ENCODE peak calls at places on chromosomes 7 and 10, in four cellular contexts. E is esophagus muscularis mucosa; P is effector memory CD4-positive, alpha-beta T cell; H is naive thymus-derived CD4-positive, alpha-beta T cell. C is an unnamed sample.

GRCh38 chr10:92969151-92969550 is 91.4 kb upstream of the CYP26C1 start:
- DNase-seq in P (no peak), H (no peak), E (no peak), C (no peak)

GRCh38 chr7:85220651-85221050 is 33.8 kb upstream of the SEMA3D start:
- DNase-seq in H (no peak), P (no peak), E (no peak), C (no peak)

GRCh38 chr7:13839063-13839462 is 150.4 kb downstream of the ETV1 start:
- DNase-seq in P (no peak), E (no peak), H (no peak), C (no peak)

GRCh38 chr7:16914771-16915170 is 33.0 kb upstream of the AGR3 start:
- DNase-seq in H (no peak), P (no peak), E (no peak), C (no peak)

GRCh38 chr10:126252884-126253612 is 135.2 kb downstream of the ADAM12 start:
- DNase-seq in H (no peak), P (no peak), E (no peak), C (no peak)

GRCh38 chr10:21811245-21811585 is 192.3 kb downstream of the DNAJC1 start:
- DNase-seq in H (no peak), E (no peak), P (no peak), C (no peak)

GRCh38 chr7:28697898-28698563 is 260.1 kb downstream of the TRIL start:
- DNase-seq in H (no peak), E (no peak), P (no peak), C (no peak)

GRCh38 chr7:155483245-155483644 is 25.3 kb downstream of the EN2 start:
- DNase-seq in H (no peak), E (no peak), P (no peak), C (no peak)

GRCh38 chr10:86969421-86970041 is 1.2 kb downstream of the ADIRF start:
- DNase-seq in H (no peak), P (no peak), E (no peak), C (no peak)

GRCh38 chr7:55787796-55788195 is 74.8 kb downstream of the SEPTIN14 start:
- DNase-seq in P (no peak), H (no peak), E (peak; percentile 84), C (no peak)

GRCh38 chr7:45872116-45873034 is 507 bp downstream of the CCDC201 start:
- DNase-seq in H (no peak), E (no peak), P (no peak), C (no peak)

GRCh38 chr7:4144801-4145470 is 537.2 kb upstream of the FOXK1 start:
- DNase-seq in E (no peak), H (no peak), P (no peak), C (no peak)

GRCh38 chr10:124611738-124612137 is 132.4 kb downstream of the FAM53B start:
- DNase-seq in E (no peak), H (peak; percentile 12), P (peak; percentile 34), C (peak; percentile 53)

GRCh38 chr7:13990984-13991790 is 1.7 kb upstream of the ETV1 start:
- DNase-seq in E (peak; percentile 99), H (no peak), P (peak; percentile 46), C (peak; percentile 39)

GRCh38 chr7:103445228-103446020 is 583 bp downstream of the SLC26A5 start:
- DNase-seq in P (no peak), E (no peak), H (no peak), C (no peak)

GRCh38 chr7:35316549-35316948 is 62.6 kb upstream of the TBX20 start:
- DNase-seq in H (no peak), E (no peak), P (no peak), C (no peak)

GRCh38 chr10:131654471-131655087 is 246.2 kb upstream of the PPP2R2D start:
- DNase-seq in H (no peak), P (no peak), E (no peak), C (no peak)

GRCh38 chr7:100965723-100966541 is 3.4 kb upstream of the MUC12 start:
- DNase-seq in E (no peak), H (peak; percentile 21), P (peak; percentile 37), C (peak; percentile 77)

GRCh38 chr7:136693166-136694119 is 175.0 kb upstream of the CHRM2 start:
- DNase-seq in P (no peak), H (no peak), E (no peak), C (no peak)

GRCh38 chr10:95864906-95865813 is 42.6 kb upstream of the CC2D2B start:
- DNase-seq in E (peak; percentile 91), H (no peak), P (no peak), C (peak; percentile 52)

GRCh38 chr10:118002581-118002980 is 44.2 kb downstream of the RAB11FIP2 start:
- DNase-seq in E (no peak), H (no peak), P (no peak), C (no peak)

GRCh38 chr10:29557665-29558064 is 77.1 kb downstream of the SVIL start:
- DNase-seq in H (no peak), E (no peak), P (no peak), C (no peak)

GRCh38 chr10:97185326-97186058 is at the start of gene SLIT1:
- DNase-seq in H (no peak), E (no peak), P (no peak), C (no peak)

GRCh38 chr7:4049202-4049601 is 632.9 kb upstream of the FOXK1 start:
- DNase-seq in P (no peak), E (no peak), H (no peak), C (no peak)

GRCh38 chr10:78292987-78293865 is 259.6 kb downstream of the RPS24 start:
- DNase-seq in E (no peak), H (no peak), P (no peak), C (no peak)
- H3K4me3 ChIP-seq in E (no peak overlapping the region), H (no peak overlapping the region), P (no peak overlapping the region), C (no peak overlapping the region)

DNA sequence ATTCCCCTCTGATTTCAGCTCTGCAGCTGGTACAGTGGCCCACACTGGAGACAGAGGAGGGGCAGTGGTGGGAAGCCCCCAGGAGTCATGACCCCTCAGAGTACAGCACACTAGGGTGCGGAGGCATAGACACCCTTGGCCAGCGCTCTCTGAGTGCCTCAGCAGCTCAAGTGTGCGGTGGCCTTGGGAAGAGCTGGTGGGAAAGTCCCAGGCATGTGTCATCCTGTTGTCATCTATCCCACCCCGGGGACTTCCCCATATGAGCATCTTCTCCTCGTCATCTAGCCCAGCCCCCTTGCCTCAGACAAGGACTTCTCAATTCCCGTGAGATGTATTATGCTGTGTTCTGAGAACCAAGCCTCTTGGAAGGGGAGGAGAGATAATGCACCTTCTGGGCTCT is 15.6 kb upstream of the PPIF start:
- DNase-seq in P (peak; percentile 61), H (peak; percentile 25), E (no peak), C (peak; percentile 54)
- H3K4me3 ChIP-seq in P (no peak overlapping the region), H (no peak overlapping the region), E (no peak overlapping the region), C (no peak overlapping the region)

GRCh38 chr10:67783576-67784294 is 54.3 kb downstream of the DNAJC12 start:
- DNase-seq in P (no peak), E (no peak), H (no peak), C (no peak)
- H3K4me3 ChIP-seq in P (no peak overlapping the region), E (no peak overlapping the region), H (no peak overlapping the region), C (no peak overlapping the region)

DNA sequence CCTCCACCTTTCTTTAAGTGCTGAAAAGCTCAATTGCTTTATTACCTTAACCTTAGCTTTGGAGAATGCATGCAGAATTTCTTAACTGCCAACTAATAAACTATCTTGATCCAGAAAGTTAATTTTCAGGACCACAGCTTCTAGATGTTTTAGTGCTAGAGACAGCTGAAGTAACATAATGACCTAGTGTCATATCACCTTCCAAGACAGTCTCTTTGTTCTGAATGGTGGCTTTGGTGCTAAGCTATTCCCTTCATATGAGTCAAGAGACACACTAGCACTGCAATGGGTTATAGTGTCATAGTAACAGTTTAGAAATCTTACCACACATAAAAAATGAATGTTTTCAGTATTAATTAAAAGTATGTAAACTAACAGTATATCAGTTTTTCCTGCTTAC is 115.5 kb upstream of the LRRN3 start:
- DNase-seq in H (no peak), E (no peak), P (no peak), C (no peak)
- H3K4me3 ChIP-seq in H (no peak overlapping the region), E (no peak overlapping the region), P (no peak overlapping the region), C (no peak overlapping the region)